ENCODE peak calls at places on chromosome 15, in nine cellular contexts. F, N, P, Z, B, Q, C, S and W are unnamed samples.

GRCh38 chr15:77533986-77534385 is 98.7 kb downstream of the LINGO1 start:
- DNase-seq in F (no peak), N (no peak), P (no peak), Z (no peak), B (no peak), Q (no peak), C (no peak), S (peak), W (no peak)

GRCh38 chr15:70328137-70329115 is 230.7 kb upstream of the TLE3 start:
- DNase-seq in F (peak), N (no peak), P (no peak), Z (peak), B (peak), Q (peak), C (peak), S (peak), W (peak)

GRCh38 chr15:39823634-39824033 is 41.0 kb upstream of the FSIP1 start:
- DNase-seq in F (no peak), N (no peak), P (no peak), Z (no peak), B (no peak), Q (no peak), C (no peak), S (no peak), W (no peak)

GRCh38 chr15:52050416-52050815 is 31.4 kb downstream of the MAPK6 start:
- DNase-seq in F (peak), N (no peak), P (no peak), Z (no peak), B (peak), Q (no peak), C (no peak), S (peak), W (no peak)

GRCh38 chr15:34341922-34342736 is 807 bp downstream of the NOP10 start:
- DNase-seq in F (no peak), N (no peak), P (no peak), Z (no peak), B (no peak), Q (no peak), C (no peak), S (no peak), W (no peak)

GRCh38 chr15:89665449-89666146 is 10.3 kb upstream of the KIF7 start:
- DNase-seq in F (peak), N (peak), P (peak), Z (no peak), B (peak), Q (peak), C (no peak), S (peak), W (no peak)

GRCh38 chr15:32717290-32718081 is at the start of gene GREM1:
- DNase-seq in F (peak), N (no peak), P (no peak), Z (no peak), B (peak), Q (peak), C (no peak), S (peak), W (no peak)

GRCh38 chr15:77836901-77837648 is 204.4 kb upstream of the LINGO1 start:
- DNase-seq in F (no peak), N (no peak), P (peak), Z (no peak), B (no peak), Q (no peak), C (no peak), S (no peak), W (no peak)

GRCh38 chr15:66961407-66961884 is 104.0 kb upstream of the SMAD3 start:
- DNase-seq in F (peak), N (no peak), P (no peak), Z (peak), B (peak), Q (no peak), C (no peak), S (peak), W (no peak)

GRCh38 chr15:31550211-31550848 is 223.7 kb downstream of the KLF13 start:
- DNase-seq in F (no peak), N (no peak), P (no peak), Z (no peak), B (no peak), Q (no peak), C (no peak), S (no peak), W (no peak)

GRCh38 chr15:38842991-38843610 is 278.5 kb upstream of the RASGRP1 start:
- DNase-seq in F (no peak), N (no peak), P (no peak), Z (no peak), B (peak), Q (no peak), C (no peak), S (peak), W (no peak)

GRCh38 chr15:46111730-46112129 is 476.9 kb downstream of the SQOR start:
- DNase-seq in F (no peak), N (peak), P (no peak), Z (no peak), B (no peak), Q (no peak), C (no peak), S (no peak), W (no peak)

GRCh38 chr15:89888214-89888804 is 5.5 kb downstream of the AP3S2 start:
- DNase-seq in F (peak), N (peak), P (no peak), Z (peak), B (peak), Q (peak), C (no peak), S (peak), W (peak)

GRCh38 chr15:50145451-50145872 is 26.4 kb upstream of the ATP8B4 start:
- DNase-seq in F (peak), N (peak), P (no peak), Z (peak), B (peak), Q (no peak), C (no peak), S (peak), W (no peak)